ENCODE peak calls at places on chromosomes 16 and 17, in seven cellular contexts. I, H, K, Q, N, Y and G are unnamed samples.

GRCh38 chr17:7403043-7403901 is 625 bp downstream of the TMEM256 start:
- DNase-seq in I (no peak), H (peak), K (no peak), Q (peak), N (no peak), Y (no peak), G (no peak)

GRCh38 chr16:29983420-29984136 is 9.9 kb downstream of the TAOK2 start:
- DNase-seq in I (no peak), H (no peak), K (no peak), Q (no peak), N (no peak), Y (peak), G (no peak)

GRCh38 chr16:77898671-77899211 is 110.4 kb downstream of the VAT1L start:
- DNase-seq in I (no peak), H (no peak), K (peak), Q (no peak), N (no peak), Y (peak), G (no peak)

GRCh38 chr17:72916991-72917390 is 175.5 kb downstream of the SLC39A11 start:
- DNase-seq in I (no peak), H (no peak), K (peak), Q (no peak), N (no peak), Y (peak), G (no peak)

GRCh38 chr17:66712453-66712852 is 122.5 kb upstream of the CACNG5 start:
- DNase-seq in I (peak), H (no peak), K (no peak), Q (no peak), N (no peak), Y (no peak), G (no peak)

GRCh38 chr17:65324977-65325376 is 187.8 kb downstream of the RGS9 start:
- DNase-seq in I (no peak), H (peak), K (peak), Q (peak), N (no peak), Y (no peak), G (no peak)

GRCh38 chr17:49404906-49405305 is 9.8 kb downstream of the PHB1 start:
- DNase-seq in I (peak), H (no peak), K (no peak), Q (peak), N (no peak), Y (no peak), G (no peak)

GRCh38 chr17:6045621-6046357 is 24.4 kb upstream of the WSCD1 start:
- DNase-seq in I (no peak), H (no peak), K (no peak), Q (no peak), N (no peak), Y (no peak), G (no peak)

GRCh38 chr16:57452021-57452420 is 4.7 kb downstream of the COQ9 start:
- DNase-seq in I (no peak), H (no peak), K (no peak), Q (no peak), N (no peak), Y (no peak), G (no peak)

GRCh38 chr16:4410335-4411075 is 5.9 kb downstream of the CORO7 start:
- DNase-seq in I (no peak), H (no peak), K (peak), Q (peak), N (no peak), Y (peak), G (no peak)

GRCh38 chr16:51121009-51121347 is 30.1 kb downstream of the SALL1 start:
- DNase-seq in I (no peak), H (no peak), K (no peak), Q (no peak), N (no peak), Y (no peak), G (no peak)

GRCh38 chr16:51121850-51122249 is 29.2 kb downstream of the SALL1 start:
- DNase-seq in I (no peak), H (no peak), K (no peak), Q (no peak), N (no peak), Y (no peak), G (no peak)

GRCh38 chr16:51116353-51116752 is 34.7 kb downstream of the SALL1 start:
- DNase-seq in I (no peak), H (no peak), K (no peak), Q (no peak), N (no peak), Y (no peak), G (no peak)

GRCh38 chr16:51120289-51121008 is 30.6 kb downstream of the SALL1 start:
- DNase-seq in I (no peak), H (no peak), K (no peak), Q (no peak), N (no peak), Y (no peak), G (no peak)

GRCh38 chr16:51119576-51120288 is 31.3 kb downstream of the SALL1 start:
- DNase-seq in I (no peak), H (no peak), K (no peak), Q (no peak), N (no peak), Y (peak), G (no peak)
- TF ChIP-seq CTCF in I (no peak), H (no peak), K (no peak), Q (no peak), N (no peak), Y (no peak), G (no peak)

GRCh38 chr16:27492588-27492979 is 57.1 kb downstream of the GTF3C1 start:
- DNase-seq in I (peak), H (no peak), K (no peak), Q (no peak), N (no peak), Y (no peak), G (no peak)
- TF ChIP-seq CTCF in I (peak), H (no peak), K (no peak), Q (no peak), N (no peak), Y (no peak), G (no peak)

DNA sequence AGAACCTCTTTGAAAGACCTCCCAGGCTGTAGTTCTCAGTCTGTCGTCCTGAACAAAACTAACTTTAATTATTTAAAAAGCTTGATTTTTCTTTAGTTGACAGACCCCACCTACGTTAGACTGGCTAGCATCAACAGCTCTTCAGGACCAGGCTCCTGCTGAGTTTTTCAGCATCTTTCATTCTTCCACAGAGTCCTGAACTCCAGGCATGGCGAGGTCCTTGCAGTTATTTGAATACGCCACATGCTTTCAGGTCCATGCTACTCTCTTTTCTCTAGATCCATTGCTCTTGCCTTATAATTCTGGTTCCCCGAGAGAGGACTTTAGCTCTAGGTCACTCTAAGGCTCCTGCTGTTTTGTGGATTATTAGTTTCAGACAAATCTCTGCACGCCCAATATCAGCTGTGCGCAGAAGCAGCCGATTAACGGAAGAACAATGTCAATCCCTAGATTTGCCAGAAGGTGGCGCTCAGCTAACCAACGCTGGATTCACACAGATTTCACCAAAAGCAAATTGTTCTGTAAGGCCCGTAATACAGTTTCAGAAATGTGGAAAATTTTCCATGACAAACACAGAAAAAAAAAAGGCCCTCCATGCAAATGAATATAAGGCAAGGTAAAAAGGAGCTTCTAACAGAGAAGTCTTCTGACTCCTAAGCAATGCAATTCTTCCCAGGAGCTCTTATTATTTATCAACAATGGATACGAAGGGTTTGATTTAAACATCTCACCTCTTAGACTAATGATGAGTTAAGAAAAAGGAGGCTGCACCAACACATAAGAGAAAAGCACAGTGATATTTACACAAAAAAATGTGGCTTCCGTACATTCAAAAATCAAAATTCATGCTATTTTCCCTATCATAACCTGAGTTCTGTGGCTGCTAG is 33.5 kb upstream of the BCO1 start:
- DNase-seq in I (peak), H (peak), K (peak), Q (peak), N (peak), Y (peak), G (peak)
- TF ChIP-seq CTCF in I (peak), H (peak), K (peak), Q (peak), N (peak), Y (peak), G (peak)

DNA sequence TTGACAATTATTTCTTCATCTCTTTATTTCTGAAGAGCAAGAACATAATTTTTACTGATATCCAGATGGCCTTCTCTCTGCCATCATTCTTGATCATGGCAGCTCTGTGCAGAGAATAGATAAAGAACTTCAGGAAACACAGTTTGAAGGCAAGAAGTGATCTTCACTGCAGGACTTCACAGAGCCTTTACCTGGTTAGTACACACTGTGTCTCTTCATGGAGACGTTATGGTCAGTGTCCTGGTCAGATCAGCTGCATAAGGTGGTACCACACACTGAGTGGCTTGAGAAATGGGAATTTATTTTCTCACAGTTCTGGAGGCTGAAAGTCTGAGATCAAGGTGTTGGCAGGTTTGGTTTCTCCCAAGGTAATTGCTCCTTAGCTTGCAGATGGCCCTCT is 129.5 kb downstream of the UTP18 start:
- DNase-seq in I (peak), H (no peak), K (no peak), Q (no peak), N (no peak), Y (no peak), G (no peak)
- TF ChIP-seq CTCF in I (no peak), H (no peak), K (no peak), Q (no peak), N (no peak), Y (no peak), G (no peak)

GRCh38 chr17:81037783-81038733 is 3.1 kb downstream of the BAIAP2 start:
- DNase-seq in I (peak), H (no peak), K (no peak), Q (no peak), N (no peak), Y (no peak), G (no peak)
- TF ChIP-seq CTCF in I (peak), H (no peak), K (no peak), Q (no peak), N (no peak), Y (no peak), G (no peak)

DNA sequence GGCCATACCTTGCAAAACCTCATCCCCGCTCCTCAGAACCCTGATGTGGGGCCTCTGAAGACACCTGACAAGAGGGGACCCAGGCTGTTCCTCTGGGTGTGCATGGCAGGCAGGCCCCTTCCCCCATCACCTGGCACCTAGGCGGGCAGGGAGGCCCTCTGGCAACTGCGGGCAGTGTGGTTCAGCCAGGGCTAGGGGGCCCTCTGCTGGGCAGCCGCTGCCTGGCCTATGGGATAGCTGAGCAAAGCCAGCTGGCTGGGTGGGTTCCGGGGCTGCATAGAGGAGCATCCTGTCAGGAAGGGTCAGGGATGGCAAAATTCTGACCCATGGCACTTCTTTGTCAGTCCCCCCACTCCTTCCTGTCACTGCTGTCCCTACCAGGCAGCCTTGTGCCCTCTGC is 228.7 kb upstream of the ASIC2 start:
- DNase-seq in I (peak), H (no peak), K (no peak), Q (no peak), N (no peak), Y (no peak), G (no peak)
- TF ChIP-seq CTCF in I (peak), H (no peak), K (peak), Q (no peak), N (no peak), Y (no peak), G (no peak)

GRCh38 chr17:75876190-75876937 is 2.0 kb downstream of the TRIM47 start:
- DNase-seq in I (peak), H (no peak), K (no peak), Q (peak), N (peak), Y (no peak), G (no peak)
- TF ChIP-seq CTCF in I (peak), H (no peak), K (peak), Q (peak), N (peak), Y (peak), G (no peak)

DNA sequence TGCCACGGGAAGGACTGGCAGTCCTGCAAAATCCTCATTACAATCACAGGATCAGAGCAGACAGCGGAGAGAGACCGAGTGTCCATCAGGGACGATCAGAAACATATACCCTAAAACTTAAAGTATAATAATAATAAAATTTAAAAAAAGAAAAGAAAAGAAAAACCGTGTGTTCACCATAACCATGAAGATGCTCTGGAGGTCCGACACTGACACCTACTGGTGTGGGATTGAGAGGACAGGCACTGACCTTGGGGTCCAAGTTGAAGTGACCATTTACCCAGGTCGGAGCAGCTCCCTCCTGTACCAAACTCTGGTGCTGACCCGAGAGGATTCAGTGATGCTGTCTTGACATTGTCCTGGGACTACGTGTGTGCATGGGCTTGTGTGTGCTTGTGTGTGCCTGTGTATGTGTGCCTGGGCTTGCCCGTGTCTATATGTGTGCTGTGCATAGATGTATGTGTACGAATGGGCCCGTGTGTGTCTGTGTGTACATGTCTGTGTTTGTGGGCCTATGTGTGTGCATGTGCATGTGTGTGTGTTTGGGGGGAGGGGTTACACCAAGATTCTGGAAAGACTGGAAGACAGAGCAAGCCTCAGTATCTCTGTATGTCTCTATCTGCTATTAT is 10.0 kb upstream of the CD300LD start:
- DNase-seq in I (peak), H (peak), K (peak), Q (no peak), N (no peak), Y (peak), G (no peak)
- TF ChIP-seq CTCF in I (peak), H (peak), K (peak), Q (peak), N (peak), Y (peak), G (peak)

DNA sequence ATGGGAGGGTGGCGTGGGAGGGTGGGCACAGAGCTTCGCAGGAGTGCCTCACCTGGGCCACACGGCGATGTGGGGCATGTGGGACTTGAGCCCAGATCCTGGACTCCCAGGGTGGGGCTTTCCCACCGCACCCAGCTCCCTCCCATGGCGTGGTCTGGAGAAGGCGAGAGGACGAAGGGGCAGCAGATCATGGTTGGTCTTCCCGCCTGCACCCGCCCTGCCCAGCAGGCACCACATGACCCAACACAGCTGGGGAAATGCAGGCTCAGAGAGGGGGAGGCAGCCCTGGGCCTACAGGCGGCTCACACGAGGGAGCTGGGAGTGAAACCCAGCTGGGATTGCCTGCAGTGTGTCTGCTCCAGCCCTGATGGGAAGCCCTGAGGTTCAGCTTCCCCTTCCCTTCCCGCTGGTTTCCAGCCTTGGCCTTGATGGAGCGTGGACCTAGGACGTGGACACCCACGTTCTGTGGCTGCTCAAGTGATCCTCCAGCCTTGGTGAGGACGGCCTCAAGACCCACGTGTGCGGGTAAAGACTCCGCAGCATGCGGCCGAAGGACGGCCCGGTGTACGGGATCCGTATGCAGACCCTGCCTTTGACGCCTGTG is 20.0 kb upstream of the PABPN1L start:
- DNase-seq in I (no peak), H (no peak), K (peak), Q (no peak), N (no peak), Y (no peak), G (no peak)
- TF ChIP-seq CTCF in I (no peak), H (no peak), K (no peak), Q (no peak), N (no peak), Y (no peak), G (no peak)